ENCODE peak calls at places on chromosomes 1 and 21, in eight cellular contexts. Q, D, V, B, N, T, R and K are unnamed samples.
A peak's percentile ranks its signal among the peaks of the same experiment; 100 is the strongest.

GRCh38 chr1:94298861-94299260 is 61.5 kb upstream of the ARHGAP29 start:
- DNase-seq in R (no peak), B (no peak), T (no peak), V (no peak), D (no peak), N (no peak), Q (no peak), K (no peak)

GRCh38 chr1:29673669-29674624 is 437.6 kb downstream of the PTPRU start:
- DNase-seq in B (no peak), T (no peak), N (no peak), Q (peak; percentile 27), D (no peak), R (no peak), V (no peak), K (no peak)

GRCh38 chr1:40877681-40878080 is 15.5 kb upstream of the CITED4 start:
- DNase-seq in Q (peak; percentile 71), V (peak; percentile 52), D (no peak), T (no peak), N (peak; percentile 35), B (no peak), R (no peak), K (no peak)

GRCh38 chr1:61515096-61515495 is 209.8 kb downstream of the TM2D1 start:
- DNase-seq in D (no peak), V (no peak), B (no peak), T (no peak), N (no peak), Q (no peak), R (no peak), K (no peak)

GRCh38 chr1:68111804-68112436 is 61.5 kb upstream of the DIRAS3 start:
- DNase-seq in Q (peak; percentile 79), B (peak; percentile 45), D (peak; percentile 78), T (peak; percentile 85), V (peak; percentile 43), R (peak; percentile 27), N (peak; percentile 44), K (no peak)

GRCh38 chr1:231611851-231612250 is 14.7 kb upstream of the DISC1 start:
- DNase-seq in T (no peak), B (no peak), Q (no peak), N (no peak), D (no peak), V (no peak), R (peak; percentile 71), K (no peak)

GRCh38 chr1:151047925-151048644 is 534 bp downstream of the C1orf56 start:
- DNase-seq in T (peak; percentile 83), N (peak; percentile 79), V (peak; percentile 90), B (no peak), D (peak; percentile 80), Q (peak; percentile 74), R (peak; percentile 39), K (no peak)

GRCh38 chr1:10935241-10935640 is 77.2 kb upstream of the TARDBP start:
- DNase-seq in N (no peak), R (no peak), B (no peak), Q (no peak), D (no peak), V (no peak), T (no peak), K (no peak)

GRCh38 chr1:201870397-201870796 is 18.3 kb upstream of the SHISA4 start:
- DNase-seq in B (no peak), T (no peak), R (no peak), V (no peak), N (no peak), D (no peak), Q (no peak), K (no peak)

GRCh38 chr1:25107643-25108010 is 124.7 kb downstream of the SYF2 start:
- DNase-seq in D (no peak), V (no peak), T (no peak), R (no peak), Q (peak; percentile 13), N (no peak), B (no peak), K (no peak)

GRCh38 chr1:20073247-20073646 is 3.3 kb downstream of the PLA2G5 start:
- DNase-seq in R (no peak), B (no peak), N (no peak), D (no peak), Q (no peak), V (no peak), T (no peak), K (peak; percentile 19)

DNA sequence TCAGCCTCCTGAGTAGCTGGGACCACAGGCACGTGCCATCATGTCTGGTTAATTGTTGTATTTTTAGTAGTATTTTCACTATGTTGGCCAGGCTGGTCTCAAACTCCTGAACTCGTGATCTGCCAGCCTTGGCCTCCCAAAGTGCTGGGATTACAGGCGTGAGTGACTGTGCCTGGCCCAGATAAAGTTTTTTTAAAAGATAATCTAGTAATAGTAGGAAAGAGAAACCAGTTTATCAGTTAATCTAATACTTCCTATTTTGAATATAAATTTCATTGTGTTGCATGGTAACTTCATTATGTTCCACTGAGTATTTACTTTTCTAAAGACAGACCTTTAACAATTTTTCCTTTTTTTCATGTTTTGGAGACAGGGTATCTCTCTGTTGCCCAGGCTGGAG is 10.0 kb downstream of the RABGAP1L start:
- DNase-seq in T (no peak), Q (no peak), B (no peak), N (no peak), V (no peak), R (no peak), D (no peak), K (no peak)
- H3K4me1 ChIP-seq in T (no peaks in the 10 kb centered on the region), Q (no peaks in the 10 kb centered on the region), B (no peaks in the 10 kb centered on the region), N (no peaks in the 10 kb centered on the region), V (no peaks in the 10 kb centered on the region), R (peaks cover 26% of the 10 kb centered on the region), D (no peaks in the 10 kb centered on the region), K (peaks cover 63% of the 10 kb centered on the region)

GRCh38 chr1:145714524-145715111 is 4.7 kb upstream of the CD160 start:
- DNase-seq in R (no peak), N (no peak), D (no peak), Q (no peak), T (peak; percentile 60), V (no peak), B (no peak), K (no peak)
- TF ChIP-seq EZH2phosphoT487 in R (no peak), N (no peak), D (no peak), Q (no peak), T (no peak), V (no peak), B (no peak), K (no peak)

GRCh38 chr1:186812560-186812959 is 16.2 kb upstream of the PLA2G4A start:
- DNase-seq in N (no peak), T (no peak), B (no peak), V (no peak), D (no peak), R (no peak), Q (no peak), K (no peak)
- TF ChIP-seq CTCF in N (no peak), T (no peak), B (no peak), V (no peak), D (no peak), R (no peak), Q (no peak), K (no peak)

GRCh38 chr1:45730075-45730779 is 20.2 kb downstream of the IPP start:
- DNase-seq in V (peak; percentile 30), N (no peak), R (no peak), D (no peak), B (no peak), Q (peak; percentile 78), T (peak; percentile 17), K (no peak)
- H3K4me1 ChIP-seq in V (peaks cover 6% of the 10 kb centered on the region), N (no peaks in the 10 kb centered on the region), R (no peaks in the 10 kb centered on the region), D (no peaks in the 10 kb centered on the region), B (peaks cover 3% of the 10 kb centered on the region), Q (peaks cover 9% of the 10 kb centered on the region), T (no peaks in the 10 kb centered on the region), K (peaks cover 12% of the 10 kb centered on the region)

DNA sequence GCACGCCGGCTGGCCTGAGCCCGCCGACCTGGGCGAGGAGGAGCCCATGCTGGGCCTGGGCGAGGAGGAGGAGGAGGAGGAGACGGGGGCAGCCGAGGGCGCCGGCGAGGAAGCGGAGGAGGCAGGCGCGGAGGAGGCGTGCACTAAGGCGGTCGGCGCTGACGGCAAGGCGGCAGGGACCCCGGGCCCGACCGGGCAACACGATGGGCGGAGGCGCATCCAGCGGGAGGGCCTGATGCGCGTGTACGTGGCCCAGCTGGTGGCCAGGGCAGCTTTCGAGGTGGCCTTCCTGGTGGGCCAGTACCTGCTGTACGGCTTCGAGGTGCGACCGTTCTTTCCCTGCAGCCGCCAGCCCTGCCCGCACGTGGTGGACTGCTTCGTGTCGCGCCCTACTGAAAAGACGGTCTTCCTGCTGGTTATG is 7.4 kb upstream of the IBA57 start:
- DNase-seq in B (no peak), D (no peak), N (no peak), Q (no peak), T (no peak), V (peak; percentile 43), R (no peak), K (no peak)
- TF ChIP-seq EZH2phosphoT487 in B (no peak), D (no peak), N (no peak), Q (no peak), T (no peak), V (no peak), R (no peak), K (no peak)

DNA sequence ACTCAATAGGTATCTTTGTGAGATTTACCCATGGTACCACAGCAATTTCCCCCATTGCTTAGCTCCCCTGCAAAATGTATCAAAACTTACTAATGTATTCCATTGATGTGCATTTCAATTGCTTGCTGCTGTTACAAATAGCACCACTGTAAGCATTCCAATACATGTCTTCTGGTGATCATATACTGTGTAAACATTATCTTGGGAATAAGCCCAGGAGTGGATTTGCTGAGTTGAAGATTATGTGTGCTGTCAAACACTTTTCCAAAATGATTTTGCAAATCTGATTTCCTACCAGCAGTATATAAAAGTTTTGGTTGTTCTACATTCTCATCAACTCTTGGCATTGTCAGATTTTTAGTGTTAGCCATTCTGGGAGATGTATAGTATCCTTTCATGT is 141.0 kb upstream of the KCTD3 start:
- DNase-seq in D (no peak), R (no peak), Q (peak; percentile 84), B (no peak), T (no peak), N (no peak), V (no peak), K (no peak)
- TF ChIP-seq CTCF in D (no peak), R (no peak), Q (no peak), B (no peak), T (no peak), N (no peak), V (no peak), K (no peak)

DNA sequence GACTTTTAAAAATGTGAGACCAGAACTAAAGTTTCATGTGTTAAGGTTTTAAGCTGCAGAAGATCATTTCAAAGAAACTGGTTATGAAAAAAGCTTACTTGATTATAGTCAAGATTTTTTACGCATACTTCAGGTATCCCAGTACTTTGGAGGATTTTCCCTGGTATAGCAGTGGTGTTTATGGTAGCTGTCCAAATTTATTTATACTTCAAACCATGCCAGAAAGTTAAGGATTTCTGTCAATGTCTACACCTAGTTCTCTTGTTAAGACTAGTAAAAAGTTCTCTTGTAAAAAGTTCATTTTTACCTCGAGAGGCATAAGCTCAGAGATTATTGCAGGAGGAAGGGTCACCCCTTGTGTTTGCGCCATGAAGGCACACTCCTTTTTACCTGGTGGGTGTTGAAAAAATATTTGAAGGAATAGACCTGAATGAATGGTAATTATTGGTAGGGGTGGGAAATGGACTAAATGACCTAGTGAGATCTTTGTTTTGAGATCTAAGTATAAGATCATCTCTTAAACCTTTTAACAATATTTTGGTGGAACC is 2.8 kb downstream of the DYRK1A start:
- DNase-seq in N (no peak), Q (no peak), D (no peak), V (no peak), T (no peak), R (no peak), B (no peak), K (peak; percentile 15)
- H3K4me1 ChIP-seq in N (peaks cover 28% of the 10 kb centered on the region), Q (peaks cover 52% of the 10 kb centered on the region), D (peaks cover 40% of the 10 kb centered on the region), V (peaks cover 43% of the 10 kb centered on the region), T (peaks cover 33% of the 10 kb centered on the region), R (peaks cover 38% of the 10 kb centered on the region), B (peaks cover 48% of the 10 kb centered on the region), K (peaks cover 59% of the 10 kb centered on the region)